ENCODE peak calls at places on chromosomes 4 and X, in six cellular contexts. Y, X, K, F, B and H are unnamed samples.

GRCh38 chr4:175253184-175253902 is 335.2 kb downstream of the ADAM29 start:
- DNase-seq in Y (peak; percentile 6), X (no peak), K (no peak), F (no peak), B (peak; percentile 54), H (no peak)

GRCh38 chr4:139523076-139523475 is 32.9 kb downstream of the SETD7 start:
- DNase-seq in Y (no peak), X (no peak), K (no peak), F (no peak), B (no peak), H (no peak)

GRCh38 chrX:22060451-22060940 is 28.4 kb downstream of the PHEX start:
- DNase-seq in Y (peak; percentile 54), X (peak; percentile 34), K (no peak), F (no peak), B (no peak), H (peak; percentile 6)

GRCh38 chrX:115233497-115234219 is at the start of gene LRCH2:
- DNase-seq in Y (peak; percentile 52), X (peak; percentile 67), K (no peak), F (no peak), B (no peak), H (peak; percentile 69)

GRCh38 chr4:10625130-10625529 is 59.4 kb downstream of the CLNK start:
- DNase-seq in Y (no peak), X (no peak), K (no peak), F (no peak), B (no peak), H (no peak)

GRCh38 chrX:153521034-153521433 is 3.6 kb downstream of the ATP2B3 start:
- DNase-seq in Y (peak; percentile 71), X (peak; percentile 61), K (no peak), F (no peak), B (no peak), H (peak; percentile 59)

GRCh38 chr4:56671373-56671772 is 9.7 kb downstream of the HOPX start:
- DNase-seq in Y (no peak), X (no peak), K (no peak), F (no peak), B (no peak), H (no peak)

GRCh38 chrX:349196-349595 is 30.6 kb upstream of the GTPBP6 start:
- DNase-seq in Y (no peak), X (peak; percentile 61), K (no peak), F (no peak), B (no peak), H (no peak)

GRCh38 chr4:176277162-176277904 is 8.3 kb upstream of the ASB5 start:
- DNase-seq in Y (peak; percentile 91), X (peak; percentile 49), K (no peak), F (peak; percentile 42), B (peak; percentile 76), H (peak; percentile 81)

GRCh38 chr4:112140536-112140935 is 4.7 kb upstream of the FAM241A start:
- DNase-seq in Y (no peak), X (no peak), K (no peak), F (no peak), B (no peak), H (no peak)

GRCh38 chr4:85860066-85860465 is 385.1 kb downstream of the ARHGAP24 start:
- DNase-seq in Y (peak; percentile 82), X (no peak), K (peak; percentile 14), F (no peak), B (no peak), H (peak; percentile 27)

GRCh38 chr4:23324291-23324690 is 565.6 kb downstream of the PPARGC1A start:
- DNase-seq in Y (no peak), X (no peak), K (no peak), F (peak; percentile 13), B (no peak), H (no peak)

GRCh38 chrX:154793084-154793483 is 12.2 kb downstream of the MPP1 start:
- DNase-seq in Y (no peak), X (no peak), K (no peak), F (no peak), B (no peak), H (no peak)